ENCODE peak calls at places on chromosomes 16 and 17, in five cellular contexts. N, V, H, K and X are unnamed samples.

GRCh38 chr17:44981221-44981968 is 13.3 kb upstream of the C1QL1 start:
- DNase-seq in N (no peak), V (no peak), H (no peak), K (no peak), X (no peak)

GRCh38 chr16:50555892-50556673 is 7.9 kb downstream of the NKD1 start:
- DNase-seq in N (no peak), V (no peak), H (no peak), K (no peak), X (no peak)

GRCh38 chr17:78414178-78415162 is 36.0 kb downstream of the PGS1 start:
- DNase-seq in N (no peak), V (peak), H (no peak), K (no peak), X (no peak)

GRCh38 chr17:2043785-2044184 is 2.0 kb downstream of the OVCA2 start:
- DNase-seq in N (no peak), V (no peak), H (no peak), K (no peak), X (no peak)

GRCh38 chr17:50133028-50133768 is 3.2 kb upstream of the SAMD14 start:
- DNase-seq in N (no peak), V (no peak), H (no peak), K (no peak), X (peak)

GRCh38 chr16:57303910-57304168 is 19.4 kb upstream of the PLLP start:
- DNase-seq in N (no peak), V (no peak), H (no peak), K (no peak), X (no peak)

GRCh38 chr17:7404737-7405412 is 978 bp upstream of the TMEM256 start:
- DNase-seq in N (peak), V (peak), H (peak), K (peak), X (no peak)

GRCh38 chr17:40561871-40562611 is 3.2 kb downstream of the CCR7 start:
- DNase-seq in N (no peak), V (peak), H (no peak), K (no peak), X (no peak)

GRCh38 chr17:82241183-82241925 is 12.5 kb downstream of the SLC16A3 start:
- DNase-seq in N (no peak), V (no peak), H (no peak), K (peak), X (peak)

GRCh38 chr16:9047689-9048301 is 43.6 kb upstream of the HAPSTR1 start:
- DNase-seq in N (peak), V (no peak), H (peak), K (peak), X (peak)